ENCODE peak calls at places on chromosomes 3 and 15, in six cellular contexts. X is IMR-90, O is mammary epithelial cell, L is HepG2, M is H9, P is neural progenitor cell. J is an unnamed sample. For H3K4me1, the result is how much of the 10 kb centered on the place peaks cover.

GRCh38 chr3:21938267-21938681 is 187.3 kb upstream of the ZNF385D start:
- DNase-seq in X (no peak), O (no peak), L (no peak), M (no peak), P (no peak), J (no peak)

GRCh38 chr3:36868614-36869436 is 76.0 kb downstream of the TRANK1 start:
- DNase-seq in X (peak), O (peak), L (peak), M (peak), P (peak), J (peak)

GRCh38 chr15:68552344-68552743 is 26.4 kb upstream of the CORO2B start:
- DNase-seq in X (no peak), O (no peak), L (no peak), M (no peak), P (no peak), J (no peak)

GRCh38 chr15:73851679-73852078 is 21.7 kb upstream of the TBC1D21 start:
- DNase-seq in X (peak), O (peak), L (peak), M (peak), P (peak), J (peak)

GRCh38 chr3:70546679-70547078 is 234.2 kb upstream of the MDFIC2 start:
- DNase-seq in X (no peak), O (no peak), L (no peak), M (no peak), P (no peak), J (no peak)

GRCh38 chr3:187986514-187986934 is 167.4 kb upstream of the LPP start:
- DNase-seq in X (peak), O (peak), L (no peak), M (no peak), P (no peak), J (peak)

GRCh38 chr3:138220242-138220641 is 33.1 kb downstream of the ARMC8 start:
- DNase-seq in X (no peak), O (no peak), L (no peak), M (no peak), P (no peak), J (no peak)

GRCh38 chr3:82640254-82640653 is 878.8 kb upstream of the GBE1 start:
- DNase-seq in X (no peak), O (no peak), L (no peak), M (no peak), P (no peak), J (no peak)

GRCh38 chr3:65348596-65348995 is 660.8 kb upstream of the ADAMTS9 start:
- DNase-seq in X (peak), O (no peak), L (no peak), M (no peak), P (no peak), J (peak)

DNA sequence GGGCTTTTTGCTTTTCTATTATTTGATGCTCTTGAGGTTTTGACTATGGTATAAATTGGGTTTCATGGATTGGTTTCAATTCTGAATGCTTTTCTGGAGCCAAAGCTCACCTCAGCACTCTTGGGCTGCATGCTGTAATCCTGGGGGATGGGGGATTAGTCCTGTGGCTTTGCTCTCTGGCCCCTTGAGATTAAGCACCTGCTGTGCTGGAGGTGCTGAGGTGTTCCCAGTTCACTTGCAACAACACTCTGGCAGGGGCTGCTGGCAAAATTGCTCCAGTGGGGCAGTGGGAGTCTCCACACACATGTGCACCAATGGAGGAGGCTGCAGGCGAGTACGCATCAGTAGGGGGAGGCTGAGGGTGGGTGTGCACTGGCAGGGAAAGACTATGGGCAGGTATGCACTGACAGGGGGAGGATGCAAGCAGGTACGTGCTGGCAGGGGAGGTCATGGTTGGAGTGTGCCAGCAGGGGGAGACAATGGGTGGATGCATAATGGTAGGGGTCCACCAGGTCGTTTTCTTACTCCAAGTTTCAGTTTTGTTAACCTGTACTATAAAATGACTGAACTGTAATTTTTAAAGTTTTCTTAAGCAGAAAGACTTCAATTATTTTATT is 489.2 kb downstream of the FGF12 start:
- DNase-seq in X (no peak), O (no peak), L (no peak), M (peak), P (peak), J (no peak)
- TF ChIP-seq CTCF in X (no peak), O (no peak), L (peak), M (peak), P (peak), J (no peak)

DNA sequence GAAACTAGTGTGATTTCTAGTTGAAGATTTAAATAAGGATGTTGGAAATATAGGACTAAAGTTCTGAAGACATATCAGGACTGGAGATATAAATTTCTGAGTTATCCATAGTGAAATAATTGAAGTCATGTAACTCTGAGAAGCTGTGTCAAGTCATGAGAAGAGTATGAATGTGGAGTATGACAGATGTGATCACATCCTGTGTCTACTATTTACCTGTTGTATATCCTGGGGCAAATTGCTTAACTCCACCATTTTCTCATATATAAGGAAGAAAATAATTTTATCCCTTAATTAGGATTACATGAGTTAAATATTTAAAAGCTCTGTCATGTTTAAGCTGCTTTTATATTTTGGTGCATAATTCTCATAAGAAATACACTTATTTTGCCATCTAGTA is 350.3 kb downstream of the ZBTB20 start:
- DNase-seq in X (no peak), O (peak), L (no peak), M (no peak), P (no peak), J (no peak)
- H3K4me1 ChIP-seq in X (under half), O (under half), L (under half), M (under half), P (under half), J (under half)

DNA sequence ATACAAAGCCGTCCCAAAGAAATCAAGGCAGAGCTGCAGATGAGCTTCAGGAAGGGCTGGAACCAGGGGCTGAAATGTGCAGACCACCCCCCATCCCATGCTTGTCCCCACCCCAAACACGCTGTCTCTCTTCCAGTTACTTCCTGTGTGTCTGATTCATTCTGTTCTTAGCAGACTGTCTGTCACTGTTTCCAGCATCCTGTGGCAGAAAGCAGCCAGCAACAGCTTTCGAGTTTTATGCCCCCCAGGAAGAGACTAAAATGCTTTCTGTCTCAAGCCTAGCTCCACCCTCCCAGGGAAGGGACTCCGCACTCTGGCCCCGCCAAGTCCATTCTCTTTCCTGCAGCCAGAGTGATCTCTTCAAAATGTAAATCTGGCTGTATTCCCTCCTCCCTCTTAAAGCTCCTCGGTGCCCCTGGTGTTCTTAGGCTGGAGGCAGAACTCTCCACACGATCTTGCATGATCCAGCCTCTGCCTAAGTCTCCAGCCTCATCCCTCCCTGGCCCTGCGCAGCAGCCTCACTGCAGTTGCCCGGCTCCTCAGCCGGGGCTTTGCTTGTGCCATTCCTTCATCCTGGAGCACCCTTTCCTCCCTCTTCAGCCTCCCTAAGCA is 41.5 kb downstream of the HRH1 start:
- DNase-seq in X (peak), O (peak), L (no peak), M (peak), P (peak), J (peak)
- H2AFZ ChIP-seq in X (peak), O (peak), L (no peak), M (no peak), P (peak), J (peak)

GRCh38 chr3:67559029-67559605 is 95.3 kb downstream of the SUCLG2 start:
- DNase-seq in X (no peak), O (no peak), L (no peak), M (no peak), P (no peak), J (no peak)

GRCh38 chr3:67561995-67562394 is 92.4 kb downstream of the SUCLG2 start:
- DNase-seq in X (no peak), O (no peak), L (peak), M (no peak), P (no peak), J (no peak)

GRCh38 chr3:67564008-67564407 is 90.4 kb downstream of the SUCLG2 start:
- DNase-seq in X (peak), O (no peak), L (peak), M (no peak), P (no peak), J (no peak)

DNA sequence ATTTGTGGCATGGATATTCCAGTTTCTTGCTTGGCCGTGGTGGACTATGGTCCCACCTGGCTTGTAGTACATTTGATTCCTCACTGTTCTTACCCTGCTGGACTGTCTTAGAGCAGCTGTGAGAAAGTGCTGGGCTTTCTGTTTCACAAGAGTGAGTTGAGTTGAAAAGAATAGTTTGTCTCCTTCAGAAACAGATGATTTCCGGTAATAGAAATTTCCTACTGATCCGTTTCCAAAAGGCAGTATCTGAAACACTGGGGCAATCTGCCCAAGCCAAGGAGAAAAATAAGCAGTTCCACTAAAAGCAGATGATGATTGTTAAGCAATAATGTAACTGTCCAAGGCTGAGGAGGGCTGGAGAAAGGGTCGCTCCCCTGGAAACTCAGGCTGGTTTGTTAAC is 96.0 kb downstream of the SUCLG2 start:
- DNase-seq in X (peak), O (no peak), L (no peak), M (no peak), P (no peak), J (peak)
- TF ChIP-seq CTCF in X (no peak), O (no peak), L (no peak), M (no peak), P (no peak), J (no peak)

GRCh38 chr3:23128655-23129054 is 74.5 kb upstream of the UBE2E2 start:
- DNase-seq in X (no peak), O (no peak), L (no peak), M (no peak), P (no peak), J (no peak)

GRCh38 chr3:23130406-23130805 is 72.7 kb upstream of the UBE2E2 start:
- DNase-seq in X (no peak), O (no peak), L (no peak), M (no peak), P (no peak), J (no peak)

GRCh38 chr3:23129062-23129461 is 74.1 kb upstream of the UBE2E2 start:
- DNase-seq in X (no peak), O (no peak), L (no peak), M (no peak), P (no peak), J (peak)

GRCh38 chr3:23129817-23130216 is 73.3 kb upstream of the UBE2E2 start:
- DNase-seq in X (no peak), O (peak), L (no peak), M (no peak), P (no peak), J (no peak)

GRCh38 chr3:23127196-23127595 is 75.9 kb upstream of the UBE2E2 start:
- DNase-seq in X (no peak), O (no peak), L (no peak), M (no peak), P (no peak), J (no peak)
- H3K4me1 ChIP-seq in X (under half), O (under half), L (under half), M (under half), P (under half), J (under half)

DNA sequence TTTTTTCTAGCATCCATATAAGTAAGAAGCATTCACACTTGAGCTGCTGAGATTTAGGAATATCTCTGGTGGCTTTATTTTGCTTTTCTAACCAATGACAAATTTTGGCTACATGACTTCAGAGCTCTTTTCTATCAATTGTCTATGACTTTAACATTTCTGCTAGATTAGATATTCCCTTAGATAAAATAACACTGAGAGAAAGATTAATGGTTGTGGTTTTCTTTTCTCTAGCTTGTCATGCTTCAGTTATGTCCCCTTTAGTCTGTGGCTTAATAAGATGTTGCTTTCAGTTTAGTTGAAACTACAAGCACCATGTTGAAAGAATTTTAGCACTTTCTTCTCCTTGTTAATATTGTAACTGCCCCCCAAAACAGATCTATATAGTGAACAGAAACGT is 665.6 kb upstream of the CCDC54 start:
- DNase-seq in X (peak), O (peak), L (no peak), M (no peak), P (no peak), J (peak)
- H2AFZ ChIP-seq in X (no peak), O (peak), L (no peak), M (no peak), P (no peak), J (no peak)

GRCh38 chr15:79541176-79541575 is 109.0 kb downstream of the MINAR1 start:
- DNase-seq in X (no peak), O (no peak), L (no peak), M (no peak), P (no peak), J (no peak)

GRCh38 chr15:79535536-79535935 is 103.4 kb downstream of the MINAR1 start:
- DNase-seq in X (no peak), O (no peak), L (no peak), M (no peak), P (no peak), J (peak)

GRCh38 chr15:79539426-79539825 is 107.3 kb downstream of the MINAR1 start:
- DNase-seq in X (no peak), O (peak), L (no peak), M (no peak), P (no peak), J (no peak)

GRCh38 chr15:79543097-79543496 is 111.0 kb downstream of the MINAR1 start:
- DNase-seq in X (no peak), O (no peak), L (no peak), M (no peak), P (no peak), J (no peak)

GRCh38 chr15:79540551-79540950 is 108.4 kb downstream of the MINAR1 start:
- DNase-seq in X (no peak), O (no peak), L (no peak), M (no peak), P (no peak), J (no peak)
- TF ChIP-seq CTCF in X (no peak), O (no peak), L (no peak), M (peak), P (peak), J (no peak)

GRCh38 chr3:9732753-9733115 is 1.2 kb downstream of the BRPF1 start:
- DNase-seq in X (peak), O (no peak), L (no peak), M (no peak), P (no peak), J (no peak)
- H3K4me1 ChIP-seq in X (under half), O (under half), L (under half), M (under half), P (under half), J (under half)

J was measured in fibroblast of lung.